ENCODE peak calls at places on chromosomes 11 and 22, in nine cellular contexts. N, M, H, Q, I, J, Z, P and A are unnamed samples.

GRCh38 chr22:38125038-38125610 is 14.6 kb upstream of the BAIAP2L2 start:
- DNase-seq in N (no peak), M (no peak), H (no peak), Q (no peak), I (no peak), J (no peak), Z (no peak), P (no peak), A (no peak)

GRCh38 chr11:120178441-120179070 is 32.3 kb upstream of the OAF start:
- DNase-seq in N (no peak), M (no peak), H (no peak), Q (no peak), I (no peak), J (no peak), Z (no peak), P (no peak), A (no peak)

GRCh38 chr22:46578824-46579561 is 41.2 kb upstream of the GRAMD4 start:
- DNase-seq in N (no peak), M (no peak), H (peak; percentile 80), Q (peak; percentile 70), I (no peak), J (no peak), Z (peak; percentile 57), P (no peak), A (no peak)

GRCh38 chr11:18669211-18669593 is 29.4 kb upstream of the TMEM86A start:
- DNase-seq in N (no peak), M (no peak), H (no peak), Q (no peak), I (peak; percentile 29), J (no peak), Z (no peak), P (peak; percentile 64), A (no peak)

GRCh38 chr11:46373787-46374740 is 7.4 kb upstream of the MDK start:
- DNase-seq in N (no peak), M (no peak), H (peak; percentile 45), Q (no peak), I (no peak), J (no peak), Z (no peak), P (no peak), A (no peak)

GRCh38 chr11:1130276-1131032 is 27.3 kb upstream of the MUC5AC start:
- DNase-seq in N (no peak), M (no peak), H (no peak), Q (no peak), I (no peak), J (no peak), Z (peak; percentile 25), P (no peak), A (no peak)

GRCh38 chr11:126061707-126062678 is 673 bp downstream of the CDON start:
- DNase-seq in N (no peak), M (peak; percentile 17), H (peak; percentile 65), Q (peak; percentile 74), I (peak; percentile 44), J (peak; percentile 17), Z (no peak), P (peak; percentile 87), A (peak; percentile 32)

GRCh38 chr11:126485021-126485781 is 129.7 kb downstream of the ST3GAL4 start:
- DNase-seq in N (no peak), M (no peak), H (peak; percentile 26), Q (no peak), I (no peak), J (no peak), Z (no peak), P (peak; percentile 57), A (no peak)

GRCh38 chr22:49999901-50000586 is 12.5 kb downstream of the IL17REL start:
- DNase-seq in N (no peak), M (no peak), H (peak; percentile 50), Q (no peak), I (no peak), J (no peak), Z (no peak), P (no peak), A (no peak)

GRCh38 chr22:20957691-20958440 is 9.2 kb upstream of the AIFM3 start:
- DNase-seq in N (no peak), M (no peak), H (peak; percentile 66), Q (peak; percentile 39), I (no peak), J (peak; percentile 75), Z (peak; percentile 33), P (peak; percentile 77), A (no peak)